ENCODE peak calls at places on chromosome 13, in four cellular contexts. Q is adrenal gland, J is tibial nerve, R is GM23248. M is an unnamed sample. For H3K9me3, the result is how much of the 10 kb centered on the place peaks cover.

GRCh38 chr13:30157616-30157993 is 149.7 kb downstream of the KATNAL1 start:
- DNase-seq in R (no peak), Q (no peak), J (no peak), M (no peak)

GRCh38 chr13:112877976-112878955 is 90.7 kb upstream of the MCF2L start:
- DNase-seq in Q (no peak), R (no peak), J (no peak), M (no peak)

GRCh38 chr13:40518481-40518882 is 148.0 kb downstream of the FOXO1 start:
- DNase-seq in Q (no peak), J (no peak), R (no peak), M (no peak)

GRCh38 chr13:36965767-36966166 is 33.4 kb downstream of the ALG5 start:
- DNase-seq in Q (no peak), R (peak), J (no peak), M (no peak)

GRCh38 chr13:105090244-105090643 is 1445.2 kb downstream of the EFNB2 start:
- DNase-seq in Q (no peak), R (no peak), J (no peak), M (no peak)

GRCh38 chr13:95679722-95680121 is 2.8 kb downstream of the DNAJC3 start:
- DNase-seq in R (no peak), Q (no peak), J (no peak), M (no peak)

GRCh38 chr13:83880275-83881027 is 1.8 kb downstream of the SLITRK1 start:
- DNase-seq in Q (no peak), J (no peak), R (no peak), M (no peak)

GRCh38 chr13:33874871-33875270 is 56.9 kb downstream of the RFC3 start:
- DNase-seq in Q (no peak), J (no peak), R (no peak), M (no peak)

GRCh38 chr13:93848247-93848646 is 621.6 kb downstream of the GPC6 start:
- DNase-seq in R (no peak), J (no peak), Q (no peak), M (no peak)

GRCh38 chr13:63910406-63910957 is 2494.8 kb upstream of the PCDH20 start:
- DNase-seq in J (no peak), R (no peak), Q (no peak), M (no peak)

GRCh38 chr13:111272117-111272516 is 48.3 kb upstream of the TEX29 start:
- DNase-seq in J (no peak), R (no peak), Q (peak), M (no peak)

GRCh38 chr13:85651440-85651839 is 147.8 kb downstream of the SLITRK6 start:
- DNase-seq in R (no peak), Q (no peak), J (no peak), M (no peak)

GRCh38 chr13:99464441-99464949 is 36.8 kb upstream of the TM9SF2 start:
- DNase-seq in Q (no peak), J (no peak), R (peak), M (no peak)

GRCh38 chr13:79735228-79735627 is 254.3 kb downstream of the NDFIP2 start:
- DNase-seq in J (no peak), R (peak), Q (no peak), M (no peak)

GRCh38 chr13:25882732-25883357 is 169.0 kb downstream of the SHISA2 start:
- DNase-seq in J (no peak), Q (no peak), R (no peak), M (no peak)

GRCh38 chr13:42735011-42735410 is 46.4 kb upstream of the FAM216B start:
- DNase-seq in R (no peak), Q (no peak), J (no peak), M (no peak)

GRCh38 chr13:99911069-99911964 is 60.2 kb downstream of the ZIC5 start:
- DNase-seq in J (no peak), Q (no peak), R (no peak), M (no peak)

GRCh38 chr13:59750860-59751259 is 412.9 kb downstream of the DIAPH3 start:
- DNase-seq in J (no peak), R (peak), Q (no peak), M (no peak)

GRCh38 chr13:29733069-29733700 is 117.2 kb downstream of the UBL3 start:
- DNase-seq in Q (no peak), J (no peak), R (peak), M (no peak)

GRCh38 chr13:44068169-44068568 is 188.5 kb downstream of the LACC1 start:
- DNase-seq in Q (no peak), J (no peak), R (peak), M (no peak)

GRCh38 chr13:69676286-69676685 is 431.3 kb upstream of the ATXN8OS start:
- DNase-seq in J (no peak), Q (no peak), R (no peak), M (no peak)

GRCh38 chr13:74243637-74244526 is 109.7 kb upstream of the KLF12 start:
- DNase-seq in Q (no peak), R (peak), J (no peak), M (no peak)

GRCh38 chr13:75415720-75416119 is 66.2 kb downstream of the TBC1D4 start:
- DNase-seq in R (peak), Q (no peak), J (no peak), M (no peak)

GRCh38 chr13:87907202-87907601 is 236.0 kb downstream of the SLITRK5 start:
- DNase-seq in J (no peak), Q (no peak), R (no peak), M (no peak)

GRCh38 chr13:76815344-76815743 is 70.9 kb downstream of the KCTD12 start:
- DNase-seq in Q (no peak), R (no peak), J (no peak), M (no peak)

GRCh38 chr13:31192306-31192705 is 7.5 kb upstream of the B3GLCT start:
- DNase-seq in Q (no peak), R (no peak), J (no peak), M (no peak)

GRCh38 chr13:52850396-52851152 is 2.1 kb upstream of the PCDH8 start:
- DNase-seq in J (peak), R (peak), Q (peak), M (no peak)

GRCh38 chr13:37617162-37617561 is 18.6 kb upstream of the POSTN start:
- DNase-seq in J (no peak), R (peak), Q (no peak), M (no peak)

GRCh38 chr13:95677564-95678386 is 836 bp downstream of the DNAJC3 start:
- DNase-seq in R (peak), Q (peak), J (no peak), M (no peak)

DNA sequence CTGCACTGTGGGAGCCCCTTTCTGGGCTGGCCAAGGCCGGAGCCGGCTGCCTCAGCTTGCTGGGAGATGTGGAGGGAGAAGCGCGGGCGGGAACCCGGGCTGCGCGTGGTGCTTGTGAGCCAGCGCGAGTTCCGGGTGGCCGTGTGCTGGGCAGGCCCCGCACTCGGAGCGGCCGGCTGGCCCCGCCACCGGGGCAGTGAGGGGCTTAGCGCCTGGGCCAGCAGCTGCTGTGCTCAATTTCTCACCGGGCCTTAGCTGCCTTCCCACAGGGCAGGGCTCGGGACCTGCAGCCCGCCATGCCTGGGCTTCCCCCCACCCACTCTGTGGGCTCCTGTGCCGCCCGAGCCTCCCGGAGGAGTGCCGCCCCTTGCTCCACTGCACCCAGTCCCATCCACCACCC is 669.1 kb downstream of the PCDH9 start:
- DNase-seq in Q (no peak), J (no peak), R (no peak), M (no peak)
- H3K9me3 ChIP-seq in Q (under half), J (under half), R (under half), M (under half)

GRCh38 chr13:21309542-21310172 is 133.2 kb downstream of the MRPL57 start:
- DNase-seq in J (no peak), Q (no peak), R (no peak), M (no peak)
- H3K9me3 ChIP-seq in J (under half), Q (under half), R (under half), M (under half)

GRCh38 chr13:48636550-48636949 is 17.2 kb upstream of the CYSLTR2 start:
- DNase-seq in J (no peak), R (peak), Q (no peak), M (no peak)

GRCh38 chr13:48633695-48634094 is 20.0 kb upstream of the CYSLTR2 start:
- DNase-seq in J (no peak), R (no peak), Q (no peak), M (no peak)

GRCh38 chr13:48637601-48638000 is 16.1 kb upstream of the CYSLTR2 start:
- DNase-seq in J (no peak), Q (no peak), R (no peak), M (no peak)

GRCh38 chr13:48635478-48635877 is 18.3 kb upstream of the CYSLTR2 start:
- DNase-seq in J (no peak), Q (no peak), R (no peak), M (no peak)

GRCh38 chr13:48634631-48635030 is 19.1 kb upstream of the CYSLTR2 start:
- DNase-seq in Q (no peak), J (no peak), R (no peak), M (no peak)
- H3K9me3 ChIP-seq in Q (under half), J (under half), R (under half), M (under half)

GRCh38 chr13:48603375-48603774 is 50.4 kb upstream of the CYSLTR2 start:
- DNase-seq in J (no peak), R (no peak), Q (no peak), M (no peak)
- H3K9me3 ChIP-seq in J (under half), R (under half), Q (under half), M (under half)

DNA sequence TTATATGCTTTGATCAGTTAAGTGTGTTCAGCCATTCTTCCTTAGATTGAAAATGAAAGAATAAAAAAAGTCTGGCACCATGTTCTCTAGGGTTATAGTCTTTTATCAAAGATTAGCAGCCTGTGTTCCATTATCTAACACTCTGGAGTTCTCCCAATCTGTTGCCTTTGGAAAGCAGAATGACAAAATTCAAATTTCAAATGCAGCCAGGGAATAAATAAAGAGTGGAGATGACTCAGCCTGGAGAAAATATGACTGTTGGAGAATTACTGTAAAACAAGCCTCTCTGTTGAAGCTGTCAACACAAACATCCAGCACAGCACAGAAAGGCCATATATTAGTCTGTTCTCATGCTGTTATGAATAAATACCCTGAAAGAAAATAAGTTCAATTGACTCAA is 650.5 kb upstream of the SLC10A2 start:
- DNase-seq in J (no peak), R (no peak), Q (no peak), M (no peak)
- H3K9me3 ChIP-seq in J (under half), R (under half), Q (under half), M (under half)

GRCh38 chr13:113918981-113919646 is 54.8 kb downstream of the C13orf46 start:
- DNase-seq in Q (peak), R (no peak), J (no peak), M (no peak)

GRCh38 chr13:113919761-113920160 is 54.1 kb downstream of the C13orf46 start:
- DNase-seq in J (no peak), R (no peak), Q (peak), M (no peak)

GRCh38 chr13:113920606-113921306 is 53.1 kb downstream of the C13orf46 start:
- DNase-seq in Q (peak), R (no peak), J (no peak), M (no peak)

GRCh38 chr13:113921763-113922162 is 52.1 kb downstream of the C13orf46 start:
- DNase-seq in Q (no peak), R (no peak), J (no peak), M (no peak)

DNA sequence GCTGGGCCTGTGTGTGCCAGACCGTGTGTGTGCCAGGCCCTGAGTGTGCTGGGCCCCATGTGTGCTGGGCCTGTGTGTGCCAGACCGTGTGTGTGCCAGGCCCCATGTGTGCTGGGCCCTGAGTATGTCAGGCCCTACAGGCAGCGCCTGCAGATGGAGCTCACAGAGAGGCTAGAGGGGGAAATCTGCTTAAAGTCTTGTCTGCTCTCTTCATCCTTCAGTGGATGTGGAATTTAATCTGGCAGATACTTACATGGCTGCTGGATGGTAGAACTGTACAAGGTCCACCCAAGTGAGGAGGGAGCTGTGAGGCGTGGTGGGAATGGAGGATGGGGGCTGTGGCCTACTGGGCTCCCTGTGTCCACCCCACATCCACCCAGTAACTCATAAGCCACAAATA is 53.7 kb downstream of the C13orf46 start:
- DNase-seq in R (no peak), Q (peak), J (no peak), M (no peak)
- H3K9me3 ChIP-seq in R (under half), Q (under half), J (under half), M (under half)

GRCh38 chr13:57633950-57634828 is 2.6 kb downstream of the PCDH17 start:
- DNase-seq in R (no peak), J (no peak), Q (peak), M (no peak)

GRCh38 chr13:57637515-57637914 is 6.0 kb downstream of the PCDH17 start:
- DNase-seq in Q (no peak), R (no peak), J (no peak), M (no peak)

GRCh38 chr13:57636811-57637210 is 5.3 kb downstream of the PCDH17 start:
- DNase-seq in J (no peak), R (no peak), Q (no peak), M (no peak)

GRCh38 chr13:57634829-57635165 is 3.3 kb downstream of the PCDH17 start:
- DNase-seq in J (no peak), R (no peak), Q (no peak), M (no peak)

DNA sequence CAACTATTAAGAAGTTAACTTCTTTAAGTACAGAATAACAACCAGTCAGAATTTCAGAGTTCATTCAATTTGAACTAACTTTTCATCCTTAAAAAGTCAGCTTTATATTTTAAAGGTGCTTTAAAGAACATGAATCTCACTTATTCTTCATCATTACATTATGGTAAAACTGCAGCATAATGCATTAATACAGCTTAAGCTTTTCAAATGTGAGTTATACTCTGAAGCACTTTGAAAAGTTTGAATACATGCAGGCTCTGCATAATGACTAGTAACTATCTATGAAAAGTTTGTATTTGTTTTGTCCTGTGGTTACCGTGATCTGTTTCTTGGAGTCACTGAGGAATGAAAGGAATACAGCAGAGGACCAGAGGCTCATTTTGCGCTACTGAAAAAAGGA is 4.0 kb downstream of the PCDH17 start:
- DNase-seq in J (no peak), Q (no peak), R (no peak), M (no peak)
- H3K9me3 ChIP-seq in J (under half), Q (under half), R (under half), M (under half)

DNA sequence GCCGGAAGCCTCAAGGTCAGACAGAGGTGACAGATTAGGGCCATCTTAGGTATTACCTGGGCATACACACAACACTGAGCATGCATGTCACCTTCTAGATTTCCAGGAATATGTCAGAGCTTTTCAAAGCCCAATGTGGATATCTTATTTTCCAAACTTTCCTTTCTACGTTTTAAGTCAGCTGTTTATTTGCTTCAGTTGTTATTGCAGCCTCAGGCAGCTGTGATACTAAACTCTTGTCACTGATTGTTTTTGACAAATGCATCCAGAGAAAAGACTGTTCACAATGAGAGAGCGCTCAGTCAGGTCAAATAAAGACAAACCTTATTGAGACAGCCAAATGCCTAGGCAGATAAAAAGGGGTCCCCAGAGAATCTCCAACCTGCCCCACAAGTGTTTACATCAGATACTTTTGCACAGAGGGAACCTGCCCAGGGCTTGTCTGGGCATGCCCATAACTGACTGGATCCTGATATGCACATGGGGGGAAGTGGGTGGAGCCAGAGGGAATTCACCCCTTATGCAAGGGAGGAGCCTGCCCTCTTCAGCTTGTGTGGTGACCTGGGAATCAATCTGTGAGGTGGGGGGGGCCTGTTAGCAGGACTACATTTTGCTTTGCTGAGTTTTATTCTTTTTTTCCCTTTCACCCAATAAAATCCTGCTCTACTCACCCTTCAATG is 28.5 kb downstream of the MED4 start:
- DNase-seq in Q (no peak), R (peak), J (no peak), M (no peak)
- H3K9me3 ChIP-seq in Q (under half), R (under half), J (under half), M (under half)

DNA sequence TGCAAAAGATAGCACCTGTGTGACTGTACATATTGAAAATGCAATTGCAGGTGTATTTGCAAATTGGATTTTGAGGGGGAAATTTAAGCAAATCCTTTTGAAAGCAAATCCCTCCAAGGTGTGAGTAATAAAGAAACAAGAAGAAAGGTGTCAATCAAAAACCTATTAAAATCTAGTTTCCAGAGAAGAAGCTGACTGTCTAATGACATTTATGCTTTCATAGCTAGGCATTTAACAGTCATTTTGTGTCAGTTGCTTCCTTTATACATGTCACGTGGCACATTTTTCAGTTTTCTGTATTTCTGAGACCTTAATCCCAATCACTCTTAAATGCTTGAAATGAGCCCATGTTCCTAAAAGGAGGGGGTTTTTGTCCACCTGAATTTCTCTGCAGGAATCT is 42.8 kb downstream of the KLF5 start:
- DNase-seq in Q (no peak), R (no peak), J (no peak), M (no peak)
- H3K9me3 ChIP-seq in Q (under half), R (under half), J (under half), M (under half)

M was measured in T-helper 17 cell.